ENCODE peak calls at places on chromosomes 7 and 10, in nine cellular contexts. F is foreskin fibroblast, W is AG04450, P is ascending aorta, N is gastrocnemius medialis, M is cardiac fibroblast, H is hepatocyte, R is cardiac muscle cell, C is body of pancreas. U is an unnamed sample.
A peak's percentile ranks its signal among the peaks of the same experiment; 100 is the strongest.

GRCh38 chr7:36878288-36878687 is 154.0 kb upstream of the AOAH start:
- DNase-seq in M (no peak), H (no peak), N (no peak), F (no peak), P (no peak), C (peak; percentile 21), R (no peak), W (no peak), U (no peak)

GRCh38 chr10:7471720-7472367 is 61.0 kb upstream of the SFMBT2 start:
- DNase-seq in F (no peak), M (no peak), P (no peak), C (peak; percentile 13), R (no peak), H (no peak), W (no peak), N (no peak), U (no peak)

GRCh38 chr7:1354661-1355567 is 104.4 kb downstream of the MICALL2 start:
- DNase-seq in M (no peak), C (no peak), N (no peak), H (no peak), F (no peak), P (no peak), W (no peak), R (no peak), U (no peak)

GRCh38 chr7:51082940-51083533 is 233.6 kb downstream of the COBL start:
- DNase-seq in R (no peak), H (no peak), N (no peak), F (no peak), M (no peak), W (no peak), C (no peak), P (peak; percentile 19), U (no peak)

GRCh38 chr7:13144622-13145021 is 457.2 kb downstream of the ARL4A start:
- DNase-seq in H (no peak), C (peak; percentile 44), M (peak; percentile 65), R (peak; percentile 71), F (peak; percentile 19), W (peak; percentile 66), P (no peak), N (no peak), U (no peak)

GRCh38 chr7:151759591-151760042 is 117.3 kb downstream of the PRKAG2 start:
- DNase-seq in F (peak; percentile 81), C (peak; percentile 67), H (peak; percentile 88), N (peak; percentile 49), P (peak; percentile 79), M (peak; percentile 72), R (peak; percentile 76), W (no peak), U (peak; percentile 40)

GRCh38 chr7:27933691-27934565 is 194.0 kb downstream of the TAX1BP1 start:
- DNase-seq in W (no peak), H (no peak), C (no peak), N (no peak), F (peak; percentile 86), P (no peak), M (no peak), R (peak; percentile 9), U (peak; percentile 98)

GRCh38 chr10:48390933-48391845 is 84.7 kb downstream of the MAPK8 start:
- DNase-seq in M (peak; percentile 50), P (no peak), H (no peak), N (no peak), F (peak; percentile 72), W (no peak), C (no peak), R (peak; percentile 66), U (peak; percentile 31)

GRCh38 chr7:18278306-18278705 is 217.2 kb upstream of the HDAC9 start:
- DNase-seq in H (no peak), F (no peak), C (no peak), W (no peak), N (no peak), M (no peak), P (no peak), R (no peak), U (no peak)

GRCh38 chr10:14594878-14595525 is 179.7 kb downstream of the FAM107B start:
- DNase-seq in N (no peak), M (no peak), P (no peak), C (no peak), H (no peak), W (no peak), F (no peak), R (no peak), U (no peak)

GRCh38 chr10:51706225-51706624 is 6.8 kb upstream of the CSTF2T start:
- DNase-seq in P (peak; percentile 97), H (no peak), R (peak; percentile 96), C (peak; percentile 72), F (peak; percentile 87), N (peak; percentile 72), M (peak; percentile 97), W (peak; percentile 76), U (peak; percentile 73)

GRCh38 chr10:84632866-84633265 is 304.5 kb downstream of the CCSER2 start:
- DNase-seq in R (no peak), C (no peak), H (peak; percentile 13), W (no peak), F (no peak), N (no peak), P (no peak), M (no peak), U (no peak)

GRCh38 chr10:47195274-47195885 is 104.6 kb upstream of the GDF10 start:
- DNase-seq in M (no peak), N (no peak), W (no peak), H (no peak), R (no peak), C (no peak), F (no peak), P (no peak), U (no peak)

GRCh38 chr10:17504547-17505245 is 50.3 kb upstream of the ST8SIA6 start:
- DNase-seq in R (peak; percentile 55), W (peak; percentile 38), H (no peak), C (no peak), M (peak; percentile 55), N (no peak), F (peak; percentile 72), P (no peak), U (no peak)

DNA sequence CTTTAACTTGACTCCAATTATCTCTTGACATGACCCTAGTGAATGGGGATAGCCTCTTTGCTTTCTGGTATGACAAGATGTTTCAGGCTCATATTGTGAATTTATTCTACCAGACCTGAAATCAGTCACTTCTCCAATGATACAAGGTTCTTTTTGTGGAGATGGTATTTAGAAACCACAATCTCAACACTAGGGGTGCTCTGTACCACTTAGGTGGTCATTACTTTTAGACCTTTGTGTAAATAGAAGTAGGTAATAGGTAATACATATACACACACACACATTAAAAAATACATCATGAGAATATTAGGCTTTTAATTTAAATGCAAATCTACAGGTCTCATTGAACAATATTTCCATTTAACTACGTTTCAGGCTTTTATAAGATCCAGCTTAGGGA is 199.0 kb upstream of the RHOBTB1 start:
- DNase-seq in P (no peak), W (no peak), F (no peak), M (no peak), N (no peak), H (no peak), C (no peak), R (no peak), U (no peak)
- TF ChIP-seq CTCF in P (no peak), W (no peak), F (no peak), M (no peak), N (no peak), H (no peak), C (no peak), R (no peak), U (no peak)

GRCh38 chr10:100744980-100745881 is at the start of gene PAX2:
- DNase-seq in W (no peak), M (no peak), F (no peak), R (no peak), H (no peak), C (no peak), N (no peak), P (no peak), U (no peak)
- H3K4me3 ChIP-seq in W (peak within 1 kb of the TSS; percentile 7), M (no peak within 1 kb of the TSS), F (no peak within 1 kb of the TSS), R (peak within 1 kb of the TSS; percentile 28), H (no peak within 1 kb of the TSS), C (no peak within 1 kb of the TSS), N (peak within 1 kb of the TSS; percentile 15), P (peak within 1 kb of the TSS; percentile 60), U (no peak within 1 kb of the TSS)

DNA sequence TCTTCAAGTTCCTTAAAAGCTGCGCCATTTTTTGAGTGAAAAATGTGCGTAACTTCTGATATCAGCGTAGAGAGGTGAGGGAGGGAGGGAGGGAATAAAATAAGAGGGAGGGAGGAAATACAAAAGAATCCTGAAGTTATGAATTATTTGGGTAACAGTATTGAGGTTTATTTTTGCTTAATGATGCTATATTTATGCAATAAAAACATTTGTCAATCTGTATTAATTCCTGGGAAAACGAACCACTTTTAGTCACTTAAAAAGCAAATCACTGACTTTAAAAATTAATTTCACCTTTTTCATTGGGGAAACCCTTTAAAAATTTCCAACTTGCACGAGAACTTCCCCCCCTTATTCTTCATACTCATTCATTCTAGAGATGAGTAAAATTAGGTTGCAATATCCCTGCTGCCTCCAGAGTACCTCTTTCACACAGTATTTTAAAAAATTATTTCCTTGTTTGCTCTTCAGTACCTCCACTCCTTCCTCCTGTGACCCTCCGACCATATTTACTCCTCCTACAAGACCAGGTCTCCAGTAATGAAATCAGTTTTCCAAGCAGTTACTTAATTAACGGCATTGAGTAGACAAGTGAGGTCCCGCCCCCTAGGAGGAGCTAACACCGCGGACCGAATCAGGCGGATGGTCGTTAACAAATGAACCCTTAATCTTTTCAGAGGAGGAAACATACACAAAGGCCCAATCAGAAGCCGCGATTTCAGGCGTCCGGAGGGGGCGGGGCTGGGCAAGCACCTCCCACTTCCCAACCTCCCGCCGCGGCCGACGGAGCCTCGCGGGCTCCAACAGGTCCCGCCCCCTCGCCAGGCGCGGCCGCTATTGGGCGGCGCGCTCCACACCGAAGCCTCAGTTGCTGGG is 521 bp upstream of the TRIM24 start:
- DNase-seq in C (peak; percentile 98), H (peak; percentile 99), N (no peak), F (peak; percentile 99), P (peak; percentile 99), W (peak; percentile 95), R (no peak), M (peak; percentile 99), U (peak; percentile 95)
- TF ChIP-seq CTCF in C (peak; percentile 73), H (peak; percentile 12), N (peak; percentile 57), F (no peak), P (no peak), W (peak; percentile 25), R (no peak), M (peak; percentile 28), U (peak; percentile 19)

GRCh38 chr10:95300140-95300539 is 9.3 kb upstream of the PDLIM1 start:
- DNase-seq in H (no peak), W (no peak), C (no peak), R (no peak), F (no peak), P (no peak), N (no peak), M (no peak), U (no peak)

GRCh38 chr10:95291634-95292039 is 834 bp upstream of the PDLIM1 start:
- DNase-seq in W (no peak), N (no peak), M (no peak), H (no peak), R (no peak), P (no peak), C (no peak), F (no peak), U (no peak)

GRCh38 chr10:95297402-95297801 is 6.6 kb upstream of the PDLIM1 start:
- DNase-seq in R (no peak), F (no peak), C (no peak), N (no peak), P (no peak), M (no peak), H (no peak), W (no peak), U (no peak)

GRCh38 chr10:95295031-95295755 is 4.4 kb upstream of the PDLIM1 start:
- DNase-seq in P (no peak), H (peak; percentile 64), R (peak; percentile 73), N (no peak), W (no peak), C (peak; percentile 67), M (peak; percentile 62), F (peak; percentile 67), U (no peak)

GRCh38 chr10:95296764-95297163 is 6.0 kb upstream of the PDLIM1 start:
- DNase-seq in H (no peak), W (no peak), P (no peak), N (no peak), C (no peak), R (no peak), M (no peak), F (no peak), U (no peak)
- H3K4me3 ChIP-seq in H (no peak overlapping the region), W (no peak overlapping the region), P (no peak overlapping the region), N (no peak overlapping the region), C (no peak overlapping the region), R (no peak overlapping the region), M (no peak overlapping the region), F (no peak overlapping the region), U (no peak overlapping the region)